ENCODE peak calls at places on chromosomes 13 and 19, in eight cellular contexts. R is breast epithelium, P is IMR-90, N is GM12878, X is gastrocnemius medialis, O is heart left ventricle, J is adrenal gland, W is A673. C is an unnamed sample. For H3K4me1, the result is how much of the 10 kb centered on the place peaks cover.

GRCh38 chr19:7450243-7451223 is 38.3 kb downstream of the PEX11G start:
- DNase-seq in R (no peak), P (peak), N (peak), X (no peak), O (no peak), J (no peak), W (peak), C (no peak)

GRCh38 chr13:46643165-46643777 is 90.3 kb downstream of the LRCH1 start:
- DNase-seq in R (no peak), P (no peak), N (no peak), X (no peak), O (no peak), J (no peak), W (no peak), C (no peak)

GRCh38 chr19:48749571-48750198 is 2.8 kb downstream of the FUT1 start:
- DNase-seq in R (no peak), P (no peak), N (no peak), X (no peak), O (no peak), J (no peak), W (no peak), C (no peak)

GRCh38 chr19:16588089-16588823 is 16.0 kb upstream of the SLC35E1 start:
- DNase-seq in R (no peak), P (peak), N (peak), X (peak), O (no peak), J (peak), W (no peak), C (peak)

GRCh38 chr13:19158006-19158405 is 23.6 kb downstream of the TUBA3C start:
- DNase-seq in R (no peak), P (no peak), N (no peak), X (no peak), O (no peak), J (no peak), W (no peak), C (no peak)

GRCh38 chr13:37414667-37415066 is 183.9 kb downstream of the POSTN start:
- DNase-seq in R (no peak), P (no peak), N (no peak), X (no peak), O (no peak), J (no peak), W (no peak), C (no peak)

GRCh38 chr19:1262687-1263123 is 6.4 kb upstream of the CIRBP start:
- DNase-seq in R (no peak), P (no peak), N (no peak), X (no peak), O (no peak), J (peak), W (no peak), C (peak)

GRCh38 chr13:23752111-23753001 is 136.8 kb downstream of the MIPEP start:
- DNase-seq in R (no peak), P (peak), N (peak), X (no peak), O (no peak), J (no peak), W (no peak), C (no peak)

GRCh38 chr19:8614455-8614854 is 3.9 kb upstream of the ADAMTS10 start:
- DNase-seq in R (no peak), P (no peak), N (no peak), X (no peak), O (no peak), J (no peak), W (no peak), C (no peak)

GRCh38 chr19:33722456-33723239 is 74.0 kb upstream of the KCTD15 start:
- DNase-seq in R (no peak), P (no peak), N (no peak), X (no peak), O (no peak), J (no peak), W (no peak), C (no peak)

GRCh38 chr13:66492479-66492878 is 737.7 kb downstream of the PCDH9 start:
- DNase-seq in R (no peak), P (no peak), N (no peak), X (no peak), O (no peak), J (no peak), W (peak), C (no peak)

GRCh38 chr13:106407338-106407737 is 128.1 kb downstream of the EFNB2 start:
- DNase-seq in R (no peak), P (no peak), N (no peak), X (no peak), O (no peak), J (no peak), W (no peak), C (no peak)

GRCh38 chr13:39023761-39024160 is 14.1 kb downstream of the PROSER1 start:
- DNase-seq in R (no peak), P (peak), N (no peak), X (no peak), O (no peak), J (no peak), W (no peak), C (peak)

GRCh38 chr19:6414033-6414643 is 10.5 kb downstream of the KHSRP start:
- DNase-seq in R (no peak), P (no peak), N (no peak), X (no peak), O (no peak), J (no peak), W (no peak), C (no peak)

GRCh38 chr19:10021863-10022262 is 8.6 kb downstream of the RDH8 start:
- DNase-seq in R (no peak), P (peak), N (no peak), X (no peak), O (no peak), J (no peak), W (no peak), C (no peak)

GRCh38 chr13:85241045-85241444 is 558.2 kb downstream of the SLITRK6 start:
- DNase-seq in R (no peak), P (peak), N (no peak), X (no peak), O (no peak), J (no peak), W (no peak), C (no peak)

GRCh38 chr19:29004796-29005195 is 208.2 kb downstream of the UQCRFS1 start:
- DNase-seq in R (no peak), P (no peak), N (no peak), X (no peak), O (no peak), J (no peak), W (no peak), C (no peak)

GRCh38 chr13:109345433-109345941 is 440.9 kb downstream of the IRS2 start:
- DNase-seq in R (no peak), P (peak), N (no peak), X (no peak), O (no peak), J (no peak), W (peak), C (no peak)

GRCh38 chr19:44345969-44346368 is 10.5 kb downstream of the ZNF112 start:
- DNase-seq in R (no peak), P (no peak), N (no peak), X (no peak), O (no peak), J (no peak), W (peak), C (no peak)

GRCh38 chr13:113122571-113123225 is at the start of gene F10:
- DNase-seq in R (peak), P (peak), N (no peak), X (peak), O (peak), J (peak), W (no peak), C (peak)

GRCh38 chr13:21573920-21574712 is 29.9 kb downstream of the MICU2 start:
- DNase-seq in R (no peak), P (no peak), N (no peak), X (no peak), O (no peak), J (no peak), W (no peak), C (no peak)

GRCh38 chr13:23427342-23428182 is 5.9 kb downstream of the SACS start:
- DNase-seq in R (no peak), P (peak), N (no peak), X (no peak), O (peak), J (peak), W (no peak), C (peak)

DNA sequence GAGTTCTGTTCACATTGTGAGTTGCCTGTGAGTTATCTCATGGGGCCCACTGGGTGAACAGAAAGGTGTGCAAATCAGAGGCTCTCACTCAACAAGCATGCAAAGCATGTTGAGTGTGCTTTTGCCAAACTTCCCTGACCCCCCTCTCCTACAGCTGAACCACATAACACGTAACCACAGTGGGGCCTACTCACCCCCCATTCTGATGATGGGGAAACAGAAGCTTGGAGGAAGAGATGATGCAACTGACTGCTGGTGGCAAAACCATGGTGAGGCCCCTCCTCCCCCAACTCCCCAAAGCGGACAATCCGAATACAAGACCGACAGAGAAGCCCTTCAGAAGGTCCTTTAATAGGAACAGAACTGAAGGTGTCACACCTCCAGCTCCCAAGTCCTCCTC is 4.0 kb downstream of the ZNF784 start:
- DNase-seq in R (no peak), P (peak), N (no peak), X (no peak), O (no peak), J (no peak), W (no peak), C (no peak)
- H3K4me1 ChIP-seq in R (under half), P (under half), N (under half), X (under half), O (under half), J (under half), W (under half), C (under half)

GRCh38 chr19:47225746-47226425 is 5.1 kb downstream of the BBC3 start:
- DNase-seq in R (peak), P (peak), N (no peak), X (peak), O (peak), J (peak), W (peak), C (peak)
- TF ChIP-seq CTCF in R (no peak), P (peak), N (peak), X (peak), O (peak), J (peak), W (no peak), C (peak)

DNA sequence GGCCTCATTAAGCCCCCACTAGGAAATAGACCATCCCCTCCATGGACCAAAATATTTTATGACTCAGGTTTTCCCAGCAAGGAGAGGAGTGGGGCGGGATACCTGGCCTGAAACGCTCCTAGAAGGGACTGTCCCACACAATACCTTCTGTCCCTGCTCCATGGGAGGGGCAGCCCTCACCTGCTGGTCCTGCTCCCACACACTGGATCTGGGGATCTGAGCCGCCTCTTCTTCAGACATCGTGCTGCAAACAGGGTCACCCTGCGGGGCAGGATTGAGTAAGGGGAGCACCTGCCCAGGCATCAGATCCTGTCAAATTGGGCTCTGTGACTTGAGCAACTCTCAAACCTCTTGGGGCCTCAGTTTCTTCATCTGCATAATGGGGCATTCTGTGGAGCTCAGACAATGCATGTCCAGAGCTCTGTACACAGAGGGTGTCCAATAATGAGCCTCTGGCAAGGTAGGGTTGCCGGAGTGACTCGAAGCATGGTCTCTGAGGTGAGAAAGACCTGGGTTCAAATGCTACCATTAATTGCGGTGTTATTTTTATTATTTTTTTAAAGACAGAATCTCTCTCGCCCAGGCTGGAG is 1.1 kb downstream of the PLIN5 start:
- DNase-seq in R (no peak), P (no peak), N (no peak), X (peak), O (no peak), J (no peak), W (no peak), C (no peak)
- H3K4me1 ChIP-seq in R (under half), P (under half), N (under half), X (under half), O (under half), J (under half), W (under half), C (under half)

GRCh38 chr13:50280538-50280937 is 265.3 kb downstream of the KCNRG start:
- DNase-seq in R (no peak), P (no peak), N (no peak), X (no peak), O (no peak), J (no peak), W (no peak), C (no peak)

GRCh38 chr13:50282016-50282415 is 266.8 kb downstream of the KCNRG start:
- DNase-seq in R (no peak), P (no peak), N (no peak), X (no peak), O (no peak), J (no peak), W (no peak), C (no peak)

GRCh38 chr13:50285283-50285682 is 270.0 kb downstream of the KCNRG start:
- DNase-seq in R (no peak), P (no peak), N (no peak), X (no peak), O (no peak), J (no peak), W (no peak), C (no peak)

GRCh38 chr13:50284540-50284939 is 269.3 kb downstream of the KCNRG start:
- DNase-seq in R (no peak), P (no peak), N (no peak), X (no peak), O (no peak), J (no peak), W (no peak), C (no peak)

GRCh38 chr13:50283017-50283416 is 267.8 kb downstream of the KCNRG start:
- DNase-seq in R (no peak), P (no peak), N (no peak), X (no peak), O (no peak), J (no peak), W (no peak), C (no peak)
- TF ChIP-seq CTCF in R (no peak), P (no peak), N (no peak), X (no peak), O (no peak), J (no peak), W (no peak), C (no peak)

DNA sequence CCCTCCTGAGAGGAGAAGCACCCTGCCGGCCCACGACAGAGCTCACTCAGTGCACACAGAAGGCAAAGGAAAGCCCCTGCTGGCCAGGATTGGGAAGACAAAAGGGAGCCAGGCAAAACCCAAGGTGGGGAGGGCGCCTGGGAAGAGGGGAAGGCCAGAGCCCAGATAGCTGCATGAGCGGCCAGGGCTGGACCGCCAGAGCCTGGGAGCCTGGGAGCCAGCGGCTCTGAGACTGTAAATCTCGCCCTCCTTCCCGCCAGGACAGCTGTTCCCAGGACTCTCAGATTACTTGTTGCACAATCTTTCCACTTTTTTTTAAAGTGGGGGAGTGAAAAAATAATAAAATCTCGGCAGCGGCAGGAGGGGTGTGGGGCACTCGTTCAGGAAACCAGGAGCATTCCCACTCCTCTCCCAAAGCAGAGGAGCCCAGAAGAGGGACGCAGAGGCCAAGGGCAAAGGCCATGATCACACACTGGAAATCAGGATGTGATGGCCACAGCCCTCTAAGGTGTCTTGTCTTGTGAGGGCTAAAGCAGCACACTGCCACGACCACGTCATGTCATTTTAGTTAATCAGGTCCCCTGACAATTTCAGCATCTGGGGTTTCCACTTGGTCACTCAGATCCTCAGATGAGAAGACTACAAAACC is 19.6 kb upstream of the EPHX3 start:
- DNase-seq in R (no peak), P (peak), N (no peak), X (peak), O (peak), J (peak), W (peak), C (peak)
- H3K4me1 ChIP-seq in R (under half), P (under half), N (under half), X (half or more), O (half or more), J (under half), W (under half), C (half or more)

GRCh38 chr19:35054626-35055025 is 13.1 kb downstream of the HPN start:
- DNase-seq in R (no peak), P (no peak), N (no peak), X (no peak), O (no peak), J (no peak), W (no peak), C (no peak)

GRCh38 chr19:35058370-35058769 is 16.8 kb downstream of the HPN start:
- DNase-seq in R (no peak), P (no peak), N (no peak), X (no peak), O (no peak), J (no peak), W (no peak), C (no peak)

GRCh38 chr19:35053667-35054293 is 12.3 kb downstream of the HPN start:
- DNase-seq in R (no peak), P (no peak), N (no peak), X (peak), O (no peak), J (no peak), W (no peak), C (no peak)

GRCh38 chr19:35056513-35057063 is 15.1 kb downstream of the HPN start:
- DNase-seq in R (no peak), P (no peak), N (no peak), X (no peak), O (no peak), J (no peak), W (no peak), C (no peak)

GRCh38 chr19:35055715-35056179 is 14.2 kb downstream of the HPN start:
- DNase-seq in R (no peak), P (no peak), N (no peak), X (peak), O (no peak), J (no peak), W (no peak), C (no peak)
- TF ChIP-seq CTCF in R (no peak), P (no peak), N (peak), X (peak), O (no peak), J (no peak), W (no peak), C (no peak)

DNA sequence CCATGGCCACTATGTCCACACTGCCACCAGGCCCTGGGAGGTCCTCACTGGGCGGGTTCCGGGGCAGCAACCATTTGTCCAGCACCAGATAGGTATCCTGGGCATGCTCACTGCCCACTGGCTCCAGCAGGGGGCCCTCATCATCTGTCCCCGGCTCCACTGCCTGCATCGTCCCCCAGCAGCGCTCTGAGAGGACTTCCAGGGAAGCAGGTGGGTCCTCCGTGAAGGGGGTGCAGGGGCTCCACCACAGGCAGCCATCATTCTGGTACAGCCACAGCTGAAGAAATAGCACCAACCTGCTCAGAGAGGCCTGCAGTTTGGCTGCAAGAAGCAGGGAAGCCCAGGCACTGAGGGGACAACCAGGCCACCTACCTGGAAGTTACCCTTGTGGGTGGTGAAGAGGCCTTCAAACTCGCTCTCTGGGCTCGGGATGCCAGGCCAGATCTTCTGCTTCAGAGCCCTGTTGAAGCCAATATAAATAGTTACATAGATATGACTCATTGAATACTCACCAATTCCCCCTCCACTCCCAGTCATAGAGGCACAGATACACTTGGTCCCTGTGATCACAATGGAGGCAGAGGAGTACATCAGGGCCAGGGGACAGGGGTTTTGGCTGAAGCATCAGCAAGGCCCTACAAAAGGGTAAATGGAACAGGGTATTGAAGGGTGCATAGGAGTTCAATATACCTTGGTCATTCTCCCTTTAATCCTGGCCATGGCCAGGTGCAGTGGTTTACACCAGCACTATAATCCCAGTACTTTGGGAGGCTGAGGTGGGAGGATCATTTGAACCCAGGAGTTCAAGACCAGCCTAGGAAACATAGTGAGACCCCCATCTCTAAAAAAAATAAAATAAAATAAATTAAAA is 4.1 kb downstream of the SWSAP1 start:
- DNase-seq in R (no peak), P (peak), N (no peak), X (no peak), O (peak), J (peak), W (peak), C (peak)
- H3K4me1 ChIP-seq in R (under half), P (under half), N (under half), X (under half), O (half or more), J (under half), W (under half), C (half or more)